ENCODE peak calls at places on chromosomes 6 and 20, in eight cellular contexts. I, S, T, E, L, P, W and N are unnamed samples.

GRCh38 chr6:150179030-150179429 is 36.2 kb downstream of the PPP1R14C start:
- DNase-seq in I (no peak), S (no peak), T (no peak), E (no peak), L (no peak), P (no peak), W (no peak), N (no peak)

GRCh38 chr6:53282741-53283140 is 66.0 kb downstream of the ELOVL5 start:
- DNase-seq in I (no peak), S (no peak), T (peak), E (no peak), L (no peak), P (no peak), W (peak), N (no peak)

GRCh38 chr6:121748376-121748775 is 312.9 kb downstream of the GJA1 start:
- DNase-seq in I (no peak), S (no peak), T (peak), E (peak), L (no peak), P (no peak), W (peak), N (no peak)

GRCh38 chr6:35299674-35300073 is 2.1 kb downstream of the DEF6 start:
- DNase-seq in I (no peak), S (no peak), T (no peak), E (no peak), L (no peak), P (no peak), W (no peak), N (no peak)

GRCh38 chr20:24411003-24411402 is 58.4 kb upstream of the SYNDIG1 start:
- DNase-seq in I (peak), S (no peak), T (no peak), E (no peak), L (no peak), P (no peak), W (no peak), N (no peak)

GRCh38 chr6:25311251-25311910 is 32.2 kb downstream of the CARMIL1 start:
- DNase-seq in I (no peak), S (no peak), T (peak), E (peak), L (no peak), P (no peak), W (peak), N (no peak)

GRCh38 chr6:109595998-109596397 is 95.0 kb downstream of the AK9 start:
- DNase-seq in I (no peak), S (no peak), T (peak), E (peak), L (no peak), P (no peak), W (peak), N (no peak)

GRCh38 chr6:132973556-132973993 is 159.2 kb downstream of the RPS12 start:
- DNase-seq in I (no peak), S (no peak), T (no peak), E (no peak), L (no peak), P (no peak), W (no peak), N (no peak)

GRCh38 chr20:47351643-47352331 is 4.7 kb downstream of the ZMYND8 start:
- DNase-seq in I (no peak), S (no peak), T (no peak), E (peak), L (no peak), P (no peak), W (no peak), N (no peak)

GRCh38 chr20:2603816-2604505 is 48.5 kb upstream of the NOP56 start:
- DNase-seq in I (no peak), S (no peak), T (no peak), E (no peak), L (no peak), P (no peak), W (no peak), N (no peak)

GRCh38 chr6:67210450-67210849 is 1424.6 kb upstream of the ADGRB3 start:
- DNase-seq in I (no peak), S (no peak), T (peak), E (no peak), L (no peak), P (no peak), W (peak), N (no peak)

GRCh38 chr6:30816791-30817739 is 67.3 kb upstream of the DDR1 start:
- DNase-seq in I (no peak), S (no peak), T (no peak), E (no peak), L (no peak), P (no peak), W (no peak), N (no peak)

GRCh38 chr20:58950603-58951002 is 30.5 kb upstream of the NELFCD start:
- DNase-seq in I (no peak), S (no peak), T (no peak), E (no peak), L (no peak), P (no peak), W (peak), N (no peak)

GRCh38 chr6:33880746-33881145 is 76.9 kb upstream of the MLN start:
- DNase-seq in I (no peak), S (no peak), T (no peak), E (no peak), L (no peak), P (no peak), W (no peak), N (no peak)

GRCh38 chr6:30814137-30815084 is 69.9 kb upstream of the DDR1 start:
- DNase-seq in I (no peak), S (peak), T (peak), E (peak), L (no peak), P (peak), W (peak), N (no peak)

GRCh38 chr6:149749594-149750135 is at the start of gene PCMT1:
- DNase-seq in I (peak), S (peak), T (peak), E (peak), L (peak), P (peak), W (peak), N (peak)

GRCh38 chr20:48298851-48299484 is 513.7 kb upstream of the SULF2 start:
- DNase-seq in I (no peak), S (no peak), T (peak), E (no peak), L (no peak), P (no peak), W (peak), N (no peak)

GRCh38 chr6:151067684-151068596 is 171.8 kb upstream of the AKAP12 start:
- DNase-seq in I (no peak), S (no peak), T (peak), E (no peak), L (no peak), P (peak), W (peak), N (no peak)

GRCh38 chr6:116633685-116634084 is 17.4 kb downstream of the RSPH4A start:
- DNase-seq in I (no peak), S (no peak), T (peak), E (no peak), L (no peak), P (no peak), W (no peak), N (no peak)

GRCh38 chr6:40395066-40395697 is 192.0 kb downstream of the LRFN2 start:
- DNase-seq in I (no peak), S (no peak), T (no peak), E (no peak), L (no peak), P (no peak), W (no peak), N (no peak)

GRCh38 chr6:31165986-31166385 is 4.5 kb downstream of the POU5F1 start:
- DNase-seq in I (no peak), S (no peak), T (no peak), E (no peak), L (no peak), P (no peak), W (no peak), N (no peak)

GRCh38 chr20:1473244-1473635 is 6.6 kb upstream of the NSFL1C start:
- DNase-seq in I (no peak), S (no peak), T (no peak), E (no peak), L (no peak), P (no peak), W (no peak), N (no peak)

GRCh38 chr20:38075161-38075998 is 41.8 kb downstream of the RPRD1B start:
- DNase-seq in I (no peak), S (no peak), T (peak), E (no peak), L (no peak), P (no peak), W (no peak), N (no peak)

GRCh38 chr6:568954-569523 is 87.9 kb downstream of the HUS1B start:
- DNase-seq in I (no peak), S (no peak), T (no peak), E (no peak), L (no peak), P (no peak), W (no peak), N (no peak)